ENCODE peak calls at places on chromosome 19, in four cellular contexts. G is psoas muscle, N is cardiac muscle cell, Y is Peyer's patch. X is an unnamed sample.

GRCh38 chr19:10984166-10984735 is 23.4 kb downstream of the SMARCA4 start:
- DNase-seq in G (no peak), N (no peak), Y (no peak), X (no peak)

GRCh38 chr19:40724315-40724714 is 7.4 kb downstream of the ITPKC start:
- DNase-seq in G (no peak), N (no peak), Y (no peak), X (no peak)

GRCh38 chr19:289651-290538 is 1.3 kb downstream of the PLPP2 start:
- DNase-seq in G (peak; percentile 36), N (peak; percentile 31), Y (peak; percentile 87), X (no peak)

GRCh38 chr19:52464798-52465470 is 11.6 kb downstream of the ZNF578 start:
- DNase-seq in G (no peak), N (no peak), Y (no peak), X (no peak)

GRCh38 chr19:58002384-58003152 is at the start of gene ZNF606:
- DNase-seq in G (peak; percentile 93), N (peak; percentile 94), Y (peak; percentile 94), X (peak; percentile 96)

GRCh38 chr19:40252395-40252794 is 25.9 kb upstream of the CCNP start:
- DNase-seq in G (no peak), N (no peak), Y (no peak), X (no peak)

GRCh38 chr19:3580156-3580955 is 4.9 kb upstream of the GIPC3 start:
- DNase-seq in G (no peak), N (peak; percentile 91), Y (no peak), X (no peak)

GRCh38 chr19:45670670-45671453 is 2.8 kb downstream of the GIPR start:
- DNase-seq in G (peak; percentile 80), N (peak; percentile 89), Y (peak; percentile 89), X (peak; percentile 89)

GRCh38 chr19:28396259-28396940 is 816.6 kb downstream of the UQCRFS1 start:
- DNase-seq in G (no peak), N (no peak), Y (no peak), X (no peak)

GRCh38 chr19:38079926-38080380 is 144.1 kb downstream of the DPF1 start:
- DNase-seq in G (no peak), N (peak; percentile 77), Y (no peak), X (no peak)

GRCh38 chr19:3479819-3480215 is 508 bp downstream of the SMIM24 start:
- DNase-seq in G (no peak), N (no peak), Y (peak; percentile 78), X (no peak)

GRCh38 chr19:344625-345319 is at the start of gene MIER2:
- DNase-seq in G (peak; percentile 90), N (peak; percentile 82), Y (peak; percentile 90), X (peak; percentile 94)

GRCh38 chr19:16416996-16417395 is 54.8 kb downstream of the EPS15L1 start:
- DNase-seq in G (no peak), N (no peak), Y (no peak), X (no peak)

GRCh38 chr19:7748756-7749155 is 1.4 kb upstream of the CD209 start:
- DNase-seq in G (no peak), N (peak; percentile 16), Y (no peak), X (no peak)

GRCh38 chr19:57825501-57825900 is 4.6 kb upstream of the ZNF587B start:
- DNase-seq in G (no peak), N (peak; percentile 32), Y (no peak), X (no peak)

GRCh38 chr19:10991076-10991475 is 30.2 kb downstream of the SMARCA4 start:
- DNase-seq in G (no peak), N (no peak), Y (no peak), X (no peak)

GRCh38 chr19:1227655-1228054 is 10.2 kb downstream of the CBARP start:
- DNase-seq in G (no peak), N (no peak), Y (no peak), X (no peak)

GRCh38 chr19:21569497-21569870 is 64.1 kb downstream of the ZNF429 start:
- DNase-seq in G (no peak), N (peak; percentile 69), Y (peak; percentile 62), X (no peak)

GRCh38 chr19:52941941-52942370 is 18.7 kb upstream of the ZNF888 start:
- DNase-seq in G (peak; percentile 54), N (peak; percentile 23), Y (peak; percentile 61), X (peak; percentile 81)

GRCh38 chr19:10977773-10978155 is 16.9 kb downstream of the SMARCA4 start:
- DNase-seq in G (no peak), N (no peak), Y (no peak), X (no peak)

GRCh38 chr19:531753-532571 is at the start of gene CDC34:
- DNase-seq in G (no peak), N (no peak), Y (no peak), X (peak; percentile 79)

GRCh38 chr19:38440592-38440991 is 7.1 kb downstream of the RYR1 start:
- DNase-seq in G (no peak), N (no peak), Y (no peak), X (no peak)

GRCh38 chr19:39257227-39257626 is 8.6 kb upstream of the IFNL4 start:
- DNase-seq in G (no peak), N (no peak), Y (no peak), X (no peak)

GRCh38 chr19:39810424-39810823 is 23.5 kb downstream of the DYRK1B start:
- DNase-seq in G (no peak), N (no peak), Y (no peak), X (no peak)

GRCh38 chr19:17184381-17184841 is 30.7 kb upstream of the USE1 start:
- DNase-seq in G (no peak), N (no peak), Y (peak; percentile 75), X (no peak)

GRCh38 chr19:7639863-7640348 is 3.0 kb downstream of the STXBP2 start:
- DNase-seq in G (no peak), N (no peak), Y (no peak), X (no peak)

DNA sequence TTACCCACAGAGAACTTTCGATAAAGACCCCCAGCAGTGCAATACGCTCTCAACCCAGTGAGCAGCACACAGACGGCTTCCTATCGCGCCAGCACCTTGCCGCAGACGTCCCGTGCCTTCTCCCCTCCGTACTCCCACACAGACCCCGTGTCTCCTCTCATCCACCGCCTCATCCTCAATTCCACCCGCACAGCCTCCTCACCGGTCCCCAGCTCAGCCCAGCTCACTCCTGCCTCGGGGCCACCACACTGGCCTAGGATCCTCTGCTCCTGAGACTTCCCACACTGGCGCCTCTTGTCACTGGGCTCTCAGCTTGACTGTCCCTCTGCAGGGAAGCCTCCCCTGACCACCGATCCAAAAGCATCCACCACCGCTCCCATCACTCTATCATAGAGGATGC is 9.0 kb downstream of the MLLT1 start:
- DNase-seq in G (no peak), N (no peak), Y (no peak), X (no peak)
- H3K4me1 ChIP-seq in G (peaks cover 57% of the 10 kb centered on the region), N (peaks cover 79% of the 10 kb centered on the region), Y (no peaks in the 10 kb centered on the region), X (no peaks in the 10 kb centered on the region)

GRCh38 chr19:35622750-35623149 is 6.1 kb upstream of the RBM42 start:
- DNase-seq in G (no peak), N (no peak), Y (no peak), X (no peak)
- H3K4me3 ChIP-seq in G (no peak overlapping the region), N (no peak overlapping the region), Y (no peak overlapping the region), X (no peak overlapping the region)

GRCh38 chr19:12997967-12998940 is 3.0 kb downstream of the NFIX start:
- DNase-seq in G (peak; percentile 50), N (no peak), Y (no peak), X (peak; percentile 75)
- H3K27ac ChIP-seq in G (peak overlapping the region; percentile 99), N (no peak overlapping the region), Y (no peak overlapping the region), X (peak overlapping the region; percentile 15)

GRCh38 chr19:19487077-19488040 is 28.0 kb downstream of the TSSK6 start:
- DNase-seq in G (peak; percentile 43), N (no peak), Y (no peak), X (no peak)

GRCh38 chr19:19488041-19488874 is 27.1 kb downstream of the TSSK6 start:
- DNase-seq in G (peak; percentile 59), N (peak; percentile 45), Y (no peak), X (no peak)

GRCh38 chr19:19490247-19490968 is 24.9 kb downstream of the TSSK6 start:
- DNase-seq in G (peak; percentile 85), N (peak; percentile 89), Y (peak; percentile 92), X (peak; percentile 85)

GRCh38 chr19:19489804-19490204 is 25.5 kb downstream of the TSSK6 start:
- DNase-seq in G (peak; percentile 61), N (no peak), Y (no peak), X (no peak)

DNA sequence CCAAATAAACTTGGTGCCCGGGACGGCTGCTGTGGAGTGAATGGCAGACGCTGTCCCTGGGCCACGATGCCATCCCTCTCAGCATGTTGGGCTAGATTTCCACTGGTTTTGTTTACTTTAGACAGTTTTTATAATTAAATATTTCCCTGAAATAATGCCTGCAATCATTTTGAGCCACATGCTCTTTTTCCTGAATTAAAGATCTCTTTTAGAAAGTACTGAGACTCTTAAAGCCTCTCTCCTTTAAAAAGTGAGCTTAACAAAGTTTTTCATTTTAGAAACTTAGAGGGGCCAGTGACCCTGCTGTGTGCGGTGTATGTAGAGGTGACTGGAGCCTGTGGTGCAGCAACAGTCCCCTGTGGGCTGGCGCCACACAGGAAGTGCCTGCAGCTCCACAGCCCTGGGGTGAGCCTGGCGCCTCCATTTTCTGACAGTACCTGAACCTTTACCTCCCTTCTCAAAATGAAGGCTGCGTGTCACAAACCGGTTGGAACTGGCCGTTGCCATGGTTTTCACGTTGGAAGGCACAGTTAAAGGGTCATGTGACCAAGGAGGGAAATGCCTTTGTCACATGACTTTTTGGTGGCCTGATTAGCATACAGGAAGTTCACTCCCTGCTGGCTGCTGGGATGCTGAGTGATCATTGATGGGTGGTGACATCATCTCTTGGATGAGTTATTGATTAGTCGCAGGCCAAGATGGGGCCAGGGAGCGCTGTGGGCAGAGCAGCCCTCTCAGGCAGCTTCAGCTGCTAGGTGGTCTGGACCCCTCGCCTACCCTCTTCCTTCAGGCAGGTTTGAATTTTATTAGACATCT is 26.3 kb downstream of the TSSK6 start:
- DNase-seq in G (peak; percentile 88), N (peak; percentile 96), Y (peak; percentile 93), X (peak; percentile 89)
- H3K4me1 ChIP-seq in G (peaks cover 39% of the 10 kb centered on the region), N (peaks cover 28% of the 10 kb centered on the region), Y (peaks cover 16% of the 10 kb centered on the region), X (no peaks in the 10 kb centered on the region)